ENCODE peak calls at places on chromosome 12, in five cellular contexts. N is K562, O is DMS 273 treated with DMSO at 0.1 percent for 48 hours, I is frontal cortex, C is A549. Q is an unnamed sample.

GRCh38 chr12:52645120-52645761 is 6.8 kb downstream of the KRT2 start:
- DNase-seq in C (no peak), N (peak), O (no peak), I (no peak), Q (no peak)

GRCh38 chr12:47022296-47022695 is 57.1 kb upstream of the PCED1B start:
- DNase-seq in C (no peak), O (no peak), N (no peak), I (no peak), Q (no peak)

GRCh38 chr12:94721173-94721572 is 70.8 kb upstream of the TMCC3 start:
- DNase-seq in C (no peak), N (no peak), I (no peak), O (no peak), Q (no peak)

GRCh38 chr12:109716512-109717389 is 3.1 kb downstream of the FAM222A start:
- DNase-seq in O (no peak), N (no peak), I (no peak), C (no peak), Q (no peak)

GRCh38 chr12:124438415-124439056 is 128.9 kb downstream of the NCOR2 start:
- DNase-seq in N (no peak), O (no peak), I (no peak), C (peak), Q (no peak)

GRCh38 chr12:93684716-93685115 is 7.5 kb downstream of the CRADD start:
- DNase-seq in C (no peak), N (no peak), O (no peak), I (no peak), Q (no peak)

GRCh38 chr12:41437578-41437977 is 249.5 kb downstream of the PDZRN4 start:
- DNase-seq in C (no peak), N (no peak), I (no peak), O (no peak), Q (peak)

GRCh38 chr12:102063066-102063465 is 1.3 kb upstream of the WASHC3 start:
- DNase-seq in O (peak), I (no peak), C (peak), N (peak), Q (peak)

GRCh38 chr12:15216036-15216889 is 5.0 kb downstream of the RERG start:
- DNase-seq in C (peak), O (no peak), I (no peak), N (no peak), Q (no peak)

GRCh38 chr12:75585309-75585708 is 73.9 kb upstream of the KRR1 start:
- DNase-seq in I (no peak), N (no peak), O (no peak), C (peak), Q (peak)

GRCh38 chr12:111409403-111410228 is 3.9 kb downstream of the SH2B3 start:
- DNase-seq in N (peak), C (no peak), I (peak), O (no peak), Q (peak)

GRCh38 chr12:1518763-1519516 is 75.4 kb downstream of the FBXL14 start:
- DNase-seq in C (peak), I (no peak), O (peak), N (no peak), Q (no peak)

GRCh38 chr12:24360057-24360456 is 410.6 kb upstream of the SOX5 start:
- DNase-seq in C (no peak), N (no peak), O (no peak), I (no peak), Q (no peak)

GRCh38 chr12:51686727-51687126 is 95.7 kb downstream of the SCN8A start:
- DNase-seq in C (no peak), N (no peak), I (no peak), O (no peak), Q (no peak)

GRCh38 chr12:127711108-127711507 is 555.9 kb upstream of the TMEM132C start:
- DNase-seq in O (no peak), C (no peak), N (no peak), I (no peak), Q (peak)

GRCh38 chr12:109766251-109766778 is 52.7 kb downstream of the FAM222A start:
- DNase-seq in I (no peak), C (no peak), N (no peak), O (no peak), Q (no peak)

GRCh38 chr12:88310666-88311065 is 168.6 kb downstream of the TMTC3 start:
- DNase-seq in O (no peak), C (no peak), I (no peak), N (no peak), Q (no peak)

GRCh38 chr12:131096681-131097181 is 143.0 kb downstream of the ADGRD1 start:
- DNase-seq in N (no peak), C (no peak), I (no peak), O (no peak), Q (no peak)

GRCh38 chr12:68675098-68675842 is 11.5 kb upstream of the NUP107 start:
- DNase-seq in O (no peak), I (no peak), C (no peak), N (peak), Q (no peak)

GRCh38 chr12:3222935-3223334 is 145.8 kb downstream of the TSPAN9 start:
- DNase-seq in O (no peak), N (no peak), C (no peak), I (no peak), Q (no peak)

GRCh38 chr12:65565601-65566560 is 258.4 kb upstream of the HMGA2 start:
- DNase-seq in I (no peak), N (peak), O (no peak), C (peak), Q (no peak)

GRCh38 chr12:70971395-70971794 is 50.9 kb upstream of the PTPRR start:
- DNase-seq in N (no peak), O (no peak), C (no peak), I (no peak), Q (no peak)

GRCh38 chr12:12439636-12440035 is 82.8 kb downstream of the BORCS5 start:
- DNase-seq in C (peak), I (no peak), N (no peak), O (no peak), Q (no peak)

GRCh38 chr12:76688001-76688400 is 75.9 kb upstream of the ZDHHC17 start:
- DNase-seq in N (no peak), O (no peak), I (no peak), C (no peak), Q (no peak)

GRCh38 chr12:13196302-13196921 is at the start of gene EMP1:
- DNase-seq in O (no peak), N (no peak), I (peak), C (peak), Q (peak)

GRCh38 chr12:49131973-49132461 is 822 bp upstream of the TUBA1B start:
- DNase-seq in C (no peak), N (peak), I (peak), O (no peak), Q (peak)

GRCh38 chr12:14185441-14186192 is 179.9 kb upstream of the ATF7IP start:
- DNase-seq in C (peak), O (peak), I (peak), N (peak), Q (peak)

GRCh38 chr12:60184096-60184495 is 588.3 kb downstream of the SLC16A7 start:
- DNase-seq in C (no peak), I (no peak), N (no peak), O (no peak), Q (no peak)

GRCh38 chr12:25942709-25943108 is 15.8 kb upstream of the RASSF8 start:
- DNase-seq in O (no peak), C (no peak), I (no peak), N (no peak), Q (no peak)

GRCh38 chr12:116609715-116610114 is 50.5 kb downstream of the MAP1LC3B2 start:
- DNase-seq in I (no peak), N (peak), O (no peak), C (peak), Q (peak)

GRCh38 chr12:48125985-48126384 is 6.8 kb downstream of the PFKM start:
- DNase-seq in O (peak), N (no peak), C (no peak), I (no peak), Q (no peak)

GRCh38 chr12:95351745-95352144 is 122.2 kb upstream of the METAP2 start:
- DNase-seq in I (no peak), N (no peak), O (no peak), C (no peak), Q (peak)

GRCh38 chr12:96520767-96521166 is 31.4 kb downstream of the CFAP54 start:
- DNase-seq in N (no peak), O (no peak), C (no peak), I (no peak), Q (no peak)

GRCh38 chr12:119096429-119097202 is 82.1 kb upstream of the HSPB8 start:
- DNase-seq in I (no peak), C (no peak), O (no peak), N (no peak), Q (no peak)

GRCh38 chr12:68960162-68960501 is 27.2 kb upstream of the CPM start:
- DNase-seq in C (no peak), I (no peak), N (no peak), O (no peak), Q (no peak)